ENCODE peak calls at places on chromosomes 6 and 20, in ten cellular contexts. R is CD4-positive, CD25-positive, alpha-beta regulatory T cell; W is aorta; M is psoas muscle; K is right lobe of liver; L is epithelial cell of esophagus; S is GM12865; C is fibroblast of lung; F is endodermal cell; B is cardiac fibroblast. H is an unnamed sample.

GRCh38 chr6:170297577-170298330 is 6.9 kb upstream of the DLL1 start:
- DNase-seq in S (no peak), M (no peak), K (no peak), W (no peak), L (no peak), C (no peak), B (no peak), F (peak; percentile 26), R (no peak), H (no peak)

GRCh38 chr20:56629464-56630085 is 469 bp downstream of the TFAP2C start:
- DNase-seq in L (no peak), K (no peak), B (no peak), R (no peak), F (no peak), S (no peak), C (no peak), W (no peak), M (no peak), H (no peak)

GRCh38 chr6:129494099-129494498 is 215.9 kb downstream of the ARHGAP18 start:
- DNase-seq in B (no peak), S (no peak), L (no peak), M (no peak), R (no peak), W (no peak), K (no peak), C (no peak), F (no peak), H (no peak)

GRCh38 chr6:27312146-27312949 is at the start of gene POM121L2:
- DNase-seq in M (peak; percentile 20), S (peak; percentile 77), K (peak; percentile 73), C (peak; percentile 36), B (peak; percentile 53), F (peak; percentile 94), W (no peak), L (peak; percentile 85), R (peak; percentile 33), H (no peak)

GRCh38 chr20:56003111-56003800 is 2.1 kb downstream of the CBLN4 start:
- DNase-seq in L (no peak), B (no peak), F (peak; percentile 46), K (peak; percentile 44), C (no peak), R (no peak), M (no peak), S (no peak), W (no peak), H (no peak)

GRCh38 chr20:52761867-52762266 is 210.3 kb upstream of the TSHZ2 start:
- DNase-seq in F (no peak), S (no peak), L (no peak), B (no peak), K (no peak), W (no peak), M (no peak), C (no peak), R (no peak), H (no peak)

GRCh38 chr6:22825210-22825609 is 255.8 kb downstream of the HDGFL1 start:
- DNase-seq in L (no peak), M (no peak), C (no peak), F (no peak), W (no peak), B (no peak), S (no peak), K (no peak), R (no peak), H (no peak)

GRCh38 chr6:32133786-32134185 is 3.7 kb upstream of the FKBPL start:
- DNase-seq in S (no peak), F (no peak), L (no peak), W (no peak), R (no peak), K (no peak), C (no peak), B (peak; percentile 37), M (no peak), H (no peak)

GRCh38 chr6:113944701-113945100 is 26.2 kb downstream of the HDAC2 start:
- DNase-seq in L (no peak), S (no peak), M (no peak), R (no peak), F (no peak), B (no peak), C (peak; percentile 16), W (no peak), K (no peak), H (no peak)

GRCh38 chr6:79536615-79536968 is 638 bp downstream of the LCA5 start:
- DNase-seq in M (peak; percentile 45), L (peak; percentile 26), W (peak; percentile 82), C (peak; percentile 58), F (no peak), K (no peak), S (peak; percentile 18), B (peak; percentile 52), R (no peak), H (no peak)

GRCh38 chr20:4835244-4836177 is 113.8 kb downstream of the PRND start:
- DNase-seq in S (no peak), R (no peak), C (peak; percentile 58), B (peak; percentile 89), F (peak; percentile 76), M (peak; percentile 47), L (no peak), K (peak; percentile 54), W (no peak), H (no peak)

GRCh38 chr20:63696628-63697356 is at the start of gene TNFRSF6B:
- DNase-seq in R (no peak), M (no peak), S (no peak), L (peak; percentile 28), C (no peak), F (peak; percentile 67), W (peak; percentile 76), K (peak; percentile 68), B (no peak), H (no peak)

GRCh38 chr20:60510356-60510755 is 552.1 kb downstream of the CDH26 start:
- DNase-seq in B (no peak), K (no peak), W (no peak), C (no peak), M (no peak), S (no peak), R (no peak), F (no peak), L (no peak), H (no peak)

GRCh38 chr6:39876826-39877225 is 57.4 kb downstream of the MOCS1 start:
- DNase-seq in S (no peak), R (no peak), F (no peak), B (peak; percentile 50), M (no peak), L (no peak), K (no peak), W (no peak), C (no peak), H (no peak)

GRCh38 chr6:112881027-112881426 is 533.9 kb downstream of the RFPL4B start:
- DNase-seq in C (peak; percentile 48), M (no peak), S (peak; percentile 2), R (no peak), F (no peak), L (peak; percentile 8), K (no peak), B (peak; percentile 33), W (no peak), H (peak; percentile 44)
- H3K4me3 ChIP-seq in C (no peak overlapping the region), M (no peak overlapping the region), S (peak overlapping the region; percentile 64), R (no peak overlapping the region), F (no peak overlapping the region), L (no peak overlapping the region), K (no peak overlapping the region), B (no peak overlapping the region), W (no peak overlapping the region), H (no peak overlapping the region)

DNA sequence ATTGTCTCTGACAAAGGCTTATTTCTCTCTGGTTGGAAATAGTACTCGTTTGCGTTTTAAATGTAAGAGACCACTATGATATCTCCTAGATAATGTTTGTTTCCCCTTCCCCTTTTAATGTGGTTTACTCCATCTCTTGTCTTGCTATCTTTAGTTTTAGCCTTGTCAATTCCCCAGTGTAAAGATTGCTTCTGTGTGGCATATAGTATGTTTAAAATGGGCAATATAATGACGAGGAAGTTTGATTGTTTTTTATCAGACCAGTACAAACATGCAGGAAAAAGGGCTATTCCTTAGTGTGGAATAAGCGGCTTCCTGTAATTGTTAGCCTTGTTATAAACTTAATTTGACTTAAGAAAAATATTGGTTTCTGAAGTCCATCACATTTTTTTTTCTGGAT is 3.1 kb downstream of the QKI start:
- DNase-seq in F (no peak), L (no peak), B (no peak), M (no peak), W (no peak), C (no peak), S (no peak), K (no peak), R (no peak), H (no peak)
- H3K4me3 ChIP-seq in F (peak overlapping the region; percentile 93), L (peak overlapping the region; percentile 92), B (peak overlapping the region; percentile 71), M (peak overlapping the region; percentile 93), W (peak overlapping the region; percentile 50), C (peak overlapping the region; percentile 95), S (peak overlapping the region; percentile 96), K (peak overlapping the region; percentile 56), R (peak overlapping the region; percentile 98), H (peak overlapping the region; percentile 78)

GRCh38 chr6:41302638-41303037 is 16.2 kb upstream of the TREM1 start:
- DNase-seq in L (no peak), W (no peak), F (no peak), K (no peak), S (peak; percentile 51), B (no peak), R (no peak), C (no peak), M (no peak), H (no peak)

DNA sequence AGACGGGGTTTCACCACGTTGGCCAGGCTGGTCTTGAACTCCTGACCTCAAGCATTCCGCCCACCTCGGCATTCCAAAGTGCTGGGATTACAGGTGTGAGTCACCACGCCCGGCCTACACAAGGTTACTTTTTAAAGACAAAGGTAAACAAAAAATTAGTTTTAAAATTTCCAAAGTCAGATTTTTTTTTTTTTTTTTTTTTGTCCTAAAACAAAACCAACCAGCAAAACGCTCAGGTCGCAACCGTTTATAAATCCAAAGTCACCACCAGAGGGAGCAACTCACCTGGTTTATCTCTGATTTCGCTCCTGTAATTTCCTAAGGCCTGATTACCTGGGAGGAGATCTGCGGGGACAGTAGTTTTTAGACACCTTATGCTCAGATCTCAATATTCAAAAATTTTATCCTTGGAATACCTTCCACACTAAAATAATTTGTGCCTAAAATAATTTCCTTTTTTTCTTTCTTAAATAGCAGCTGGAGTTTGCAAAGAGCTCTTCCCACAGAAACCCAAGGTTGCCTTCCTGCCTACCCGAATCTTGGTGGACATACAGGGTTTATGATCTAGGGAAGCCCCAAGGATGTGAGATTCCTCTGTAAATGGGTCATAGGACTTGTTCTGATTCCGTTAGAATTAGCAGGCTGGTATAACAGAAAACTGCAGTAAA is 19.8 kb upstream of the TREM1 start:
- DNase-seq in B (peak; percentile 52), W (no peak), C (peak; percentile 62), S (peak; percentile 69), L (peak; percentile 71), F (peak; percentile 82), R (peak; percentile 16), M (no peak), K (no peak), H (no peak)
- H3K4me3 ChIP-seq in B (no peak overlapping the region), W (no peak overlapping the region), C (no peak overlapping the region), S (no peak overlapping the region), L (no peak overlapping the region), F (no peak overlapping the region), R (no peak overlapping the region), M (no peak overlapping the region), K (no peak overlapping the region), H (no peak overlapping the region)

DNA sequence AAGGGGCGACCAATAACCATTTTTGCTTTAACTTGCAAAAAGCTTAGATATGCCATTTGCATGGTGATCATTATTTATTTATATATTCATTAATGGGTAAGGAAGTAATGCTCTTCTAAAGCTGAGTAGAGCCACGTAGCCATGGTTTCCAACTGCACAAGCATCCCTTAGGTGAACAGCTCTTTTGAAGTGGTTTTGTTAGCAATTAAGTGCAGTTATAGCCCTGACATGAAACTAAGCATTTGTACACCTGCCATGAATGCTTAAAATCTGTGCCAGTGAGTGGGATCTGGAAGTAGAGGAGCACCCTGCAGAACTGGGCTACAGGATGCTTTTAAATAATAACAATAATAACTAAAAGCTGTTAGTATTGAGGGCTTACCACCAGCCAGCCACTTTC is 19.1 kb downstream of the TRAF3IP2 start:
- DNase-seq in K (no peak), B (no peak), W (no peak), F (no peak), L (no peak), C (no peak), S (peak; percentile 23), M (no peak), R (no peak), H (no peak)
- H3K4me3 ChIP-seq in K (no peak overlapping the region), B (no peak overlapping the region), W (no peak overlapping the region), F (no peak overlapping the region), L (no peak overlapping the region), C (no peak overlapping the region), S (no peak overlapping the region), M (no peak overlapping the region), R (no peak overlapping the region), H (no peak overlapping the region)